ENCODE peak calls at places on chromosomes 7 and 10, in five cellular contexts. M, G, A, S and N are unnamed samples.

GRCh38 chr7:40726559-40726958 is 591.8 kb downstream of the SUGCT start:
- DNase-seq in M (no peak), G (no peak), A (no peak), S (no peak), N (no peak)

GRCh38 chr10:88525371-88526079 is 57.6 kb downstream of the RNLS start:
- DNase-seq in M (peak), G (peak), A (peak), S (peak), N (peak)

GRCh38 chr7:128030999-128031681 is at the start of gene LRRC4:
- DNase-seq in M (peak), G (no peak), A (peak), S (peak), N (peak)

GRCh38 chr10:124886195-124886594 is 55.7 kb upstream of the ZRANB1 start:
- DNase-seq in M (no peak), G (peak), A (peak), S (no peak), N (peak)

GRCh38 chr10:12412671-12413368 is 63.5 kb downstream of the CAMK1D start:
- DNase-seq in M (no peak), G (no peak), A (no peak), S (no peak), N (no peak)

GRCh38 chr7:142714375-142714774 is 34.9 kb upstream of the PRSS1 start:
- DNase-seq in M (no peak), G (peak), A (no peak), S (no peak), N (no peak)

GRCh38 chr7:135745702-135746312 is 2.8 kb downstream of the FAM180A start:
- DNase-seq in M (peak), G (peak), A (peak), S (peak), N (peak)

GRCh38 chr10:20839141-20839540 is 58.0 kb downstream of the NEBL start:
- DNase-seq in M (peak), G (no peak), A (no peak), S (peak), N (no peak)

GRCh38 chr7:99928994-99929729 is at the start of gene GJC3:
- DNase-seq in M (peak), G (peak), A (peak), S (peak), N (peak)

GRCh38 chr10:43809211-43809930 is 160.7 kb upstream of the ZNF32 start:
- DNase-seq in M (no peak), G (peak), A (peak), S (peak), N (peak)

GRCh38 chr7:35430547-35431153 is 176.8 kb upstream of the TBX20 start:
- DNase-seq in M (peak), G (no peak), A (peak), S (peak), N (peak)

GRCh38 chr7:100944138-100944537 is 5.2 kb upstream of the MUC3A start:
- DNase-seq in M (no peak), G (no peak), A (no peak), S (no peak), N (no peak)

GRCh38 chr7:150993511-150993910 is 2.7 kb downstream of the NOS3 start:
- DNase-seq in M (no peak), G (no peak), A (no peak), S (no peak), N (no peak)

GRCh38 chr10:73641272-73642060 is at the start of gene MYOZ1:
- DNase-seq in M (peak), G (no peak), A (peak), S (no peak), N (peak)

GRCh38 chr7:1666779-1667565 is 3.1 kb upstream of the ELFN1 start:
- DNase-seq in M (no peak), G (no peak), A (no peak), S (no peak), N (peak)

GRCh38 chr7:118305686-118306085 is 81.2 kb downstream of the ANKRD7 start:
- DNase-seq in M (peak), G (no peak), A (peak), S (peak), N (peak)

GRCh38 chr10:124736491-124737136 is 7.6 kb downstream of the FAM53B start:
- DNase-seq in M (peak), G (peak), A (peak), S (peak), N (peak)

GRCh38 chr10:61040399-61041016 is 96.5 kb upstream of the RHOBTB1 start:
- DNase-seq in M (no peak), G (no peak), A (no peak), S (no peak), N (no peak)
- H3K4me3 ChIP-seq in M (no peak), G (no peak), A (no peak), S (no peak), N (no peak)

DNA sequence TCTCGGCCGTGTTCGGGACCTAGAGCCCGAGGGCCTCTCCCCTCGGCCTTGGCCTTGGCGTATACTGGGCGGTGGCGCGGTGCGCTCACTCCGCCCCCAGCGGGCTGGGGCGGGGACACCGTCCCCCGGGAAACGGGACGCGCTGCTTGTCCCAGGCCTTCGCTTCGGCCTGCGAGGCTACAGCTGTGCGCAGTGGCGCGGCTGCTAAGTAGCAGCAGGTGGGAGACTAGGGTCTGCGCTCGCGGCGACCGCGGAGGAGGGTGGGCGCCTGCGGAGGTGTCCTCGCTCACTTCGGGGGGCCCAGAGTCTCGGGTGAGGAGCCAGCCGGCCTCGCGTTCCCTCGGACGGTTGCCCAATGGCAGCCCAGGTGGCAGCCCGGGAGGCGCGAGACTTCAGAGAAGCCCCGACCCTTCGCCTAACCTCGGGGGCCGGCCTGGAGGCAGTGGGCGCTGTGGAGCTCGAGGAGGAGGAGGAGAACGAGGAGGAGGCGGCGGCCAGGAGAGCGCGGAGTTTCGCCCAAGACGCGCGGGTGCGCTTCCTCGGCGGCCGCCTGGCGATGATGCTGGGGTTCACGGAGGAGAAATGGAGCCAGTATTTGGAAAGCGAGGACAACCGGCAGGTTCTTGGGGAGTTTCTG is at the start of gene DNAH11:
- DNase-seq in M (peak), G (peak), A (peak), S (peak), N (peak)
- TF ChIP-seq CTCF in M (no peak), G (peak), A (no peak), S (no peak), N (no peak)

GRCh38 chr7:66627151-66627681 is 1.5 kb upstream of the KCTD7 start:
- DNase-seq in M (no peak), G (peak), A (peak), S (peak), N (peak)
- H3K4me3 ChIP-seq in M (no peak), G (no peak), A (no peak), S (no peak), N (peak)

GRCh38 chr10:15426558-15426957 is 55.5 kb upstream of the FAM171A1 start:
- DNase-seq in M (no peak), G (no peak), A (no peak), S (no peak), N (no peak)
- TF ChIP-seq CTCF in M (no peak), G (no peak), A (no peak), S (no peak), N (no peak)

GRCh38 chr7:92717601-92717981 is 118.8 kb downstream of the CDK6 start:
- DNase-seq in M (peak), G (no peak), A (no peak), S (peak), N (no peak)
- H3K4me3 ChIP-seq in M (peak), G (no peak), A (no peak), S (no peak), N (peak)

GRCh38 chr7:121303422-121304171 is 25.2 kb upstream of the WNT16 start:
- DNase-seq in M (no peak), G (no peak), A (no peak), S (no peak), N (no peak)
- TF ChIP-seq CTCF in M (no peak), G (no peak), A (no peak), S (no peak), N (peak)

DNA sequence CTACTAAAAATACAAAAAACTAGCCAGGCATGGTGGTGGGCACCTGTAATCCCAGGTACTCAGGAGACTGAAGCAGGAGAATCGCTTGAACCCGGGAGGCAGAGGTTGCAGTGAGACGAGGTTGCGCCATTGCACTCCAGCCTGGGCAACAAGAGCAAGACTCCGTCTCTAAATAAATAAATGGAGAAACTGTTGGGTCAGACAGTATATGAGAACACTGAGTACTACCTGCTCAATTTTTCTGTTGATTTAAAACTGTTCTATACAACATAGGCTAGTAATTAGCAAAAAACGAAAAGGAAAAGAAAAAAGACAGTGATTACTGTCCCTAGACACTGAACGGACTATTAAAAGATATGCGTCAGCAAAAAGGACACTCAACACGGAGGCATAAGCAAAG is 26.7 kb downstream of the GFRA1 start:
- DNase-seq in M (no peak), G (no peak), A (no peak), S (no peak), N (no peak)
- H3K4me3 ChIP-seq in M (no peak), G (no peak), A (no peak), S (no peak), N (no peak)